ENCODE peak calls at places on chromosomes 4 and X, in seven cellular contexts. K is IMR-90, A is neuronal stem cell, O is mesenchymal stem cell, F is H9, S is H1, E is trophoblast cell. R is an unnamed sample.

GRCh38 chr4:160235771-160236170 is 1132.9 kb downstream of the RAPGEF2 start:
- DNase-seq in K (no peak), A (no peak), O (no peak), F (no peak), S (no peak), E (no peak), R (no peak)

GRCh38 chrX:12955882-12956703 is 18.8 kb upstream of the TMSB4X start:
- DNase-seq in K (peak; percentile 84), A (no peak), O (peak; percentile 91), F (no peak), S (no peak), E (peak; percentile 18), R (peak; percentile 67)

GRCh38 chr4:54226399-54227260 is 2.5 kb upstream of the PDGFRA start:
- DNase-seq in K (peak; percentile 86), A (peak; percentile 23), O (peak; percentile 87), F (peak; percentile 50), S (peak; percentile 67), E (no peak), R (peak; percentile 74)

GRCh38 chrX:24676403-24677024 is 17.2 kb upstream of the POLA1 start:
- DNase-seq in K (no peak), A (no peak), O (peak; percentile 9), F (no peak), S (no peak), E (peak; percentile 42), R (peak; percentile 21)

GRCh38 chrX:12901486-12901885 is 4.9 kb upstream of the TLR8 start:
- DNase-seq in K (peak; percentile 39), A (peak; percentile 4), O (peak; percentile 30), F (peak; percentile 52), S (peak; percentile 69), E (peak; percentile 70), R (peak; percentile 54)

GRCh38 chrX:22128961-22129360 is 96.8 kb downstream of the PHEX start:
- DNase-seq in K (no peak), A (no peak), O (no peak), F (no peak), S (no peak), E (no peak), R (no peak)

GRCh38 chr4:111283066-111283677 is 660.3 kb upstream of the PITX2 start:
- DNase-seq in K (peak; percentile 57), A (peak; percentile 63), O (peak; percentile 62), F (peak; percentile 52), S (peak; percentile 85), E (peak; percentile 84), R (peak; percentile 65)

GRCh38 chr4:141497627-141498026 is 138.8 kb upstream of the IL15 start:
- DNase-seq in K (no peak), A (no peak), O (no peak), F (no peak), S (no peak), E (no peak), R (no peak)

GRCh38 chr4:2437475-2438215 is 18.9 kb downstream of the CFAP99 start:
- DNase-seq in K (no peak), A (no peak), O (no peak), F (no peak), S (no peak), E (no peak), R (no peak)

GRCh38 chr4:183600189-183600685 is 58.7 kb downstream of the RWDD4 start:
- DNase-seq in K (no peak), A (no peak), O (peak; percentile 24), F (peak; percentile 48), S (peak; percentile 49), E (peak; percentile 59), R (peak; percentile 60)

GRCh38 chr4:1775731-1776500 is 17.2 kb upstream of the FGFR3 start:
- DNase-seq in K (no peak), A (no peak), O (no peak), F (no peak), S (no peak), E (peak; percentile 81), R (no peak)

GRCh38 chr4:133720001-133720400 is 481.6 kb downstream of the PABPC4L start:
- DNase-seq in K (no peak), A (no peak), O (no peak), F (no peak), S (no peak), E (no peak), R (no peak)

DNA sequence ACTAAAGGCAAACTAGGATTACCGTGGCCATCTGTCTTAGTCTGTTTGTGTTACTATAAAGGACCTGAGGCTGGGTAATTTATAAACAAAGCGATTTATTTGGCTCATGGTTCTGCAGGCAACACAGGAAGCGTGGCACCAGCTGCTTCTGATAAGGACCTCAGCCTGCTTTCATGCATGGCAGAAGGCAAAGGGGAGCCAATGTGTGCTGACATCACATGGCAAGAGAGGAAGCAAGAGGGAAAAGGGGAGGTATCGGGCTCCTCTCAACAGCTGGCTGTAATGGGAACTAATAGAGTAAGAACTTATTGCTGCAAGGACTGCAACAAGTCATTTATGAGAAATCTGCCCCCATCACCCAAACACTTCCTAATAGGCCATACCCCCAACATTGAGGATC is 376.6 kb downstream of the GPM6A start:
- DNase-seq in K (peak; percentile 47), A (no peak), O (peak; percentile 92), F (no peak), S (no peak), E (no peak), R (peak; percentile 51)
- H3K18ac ChIP-seq in K (no peak overlapping the region), A (no peak overlapping the region), O (no peak overlapping the region), F (no peak overlapping the region), S (no peak overlapping the region), E (no peak overlapping the region), R (no peak overlapping the region)

GRCh38 chr4:143356493-143356892 is 19.8 kb downstream of the GAB1 start:
- DNase-seq in K (no peak), A (no peak), O (no peak), F (no peak), S (no peak), E (peak; percentile 47), R (no peak)

GRCh38 chr4:143353797-143354196 is 17.1 kb downstream of the GAB1 start:
- DNase-seq in K (no peak), A (no peak), O (no peak), F (no peak), S (no peak), E (no peak), R (no peak)

GRCh38 chr4:143354990-143355389 is 18.3 kb downstream of the GAB1 start:
- DNase-seq in K (no peak), A (no peak), O (no peak), F (no peak), S (no peak), E (no peak), R (no peak)

GRCh38 chr4:143357161-143357845 is 20.6 kb downstream of the GAB1 start:
- DNase-seq in K (no peak), A (no peak), O (no peak), F (no peak), S (no peak), E (peak; percentile 47), R (no peak)

GRCh38 chr4:143355540-143356217 is 19.0 kb downstream of the GAB1 start:
- DNase-seq in K (peak; percentile 48), A (no peak), O (peak; percentile 46), F (no peak), S (no peak), E (peak; percentile 68), R (peak; percentile 71)
- H3K4me1 ChIP-seq in K (peaks cover 29% of the 10 kb centered on the region), A (peaks cover 2% of the 10 kb centered on the region), O (peaks cover 5% of the 10 kb centered on the region), F (peaks cover 13% of the 10 kb centered on the region), S (peaks cover 28% of the 10 kb centered on the region), E (peaks cover 23% of the 10 kb centered on the region), R (peaks cover 8% of the 10 kb centered on the region)

GRCh38 chr4:42357325-42357724 is 40.0 kb upstream of the SHISA3 start:
- DNase-seq in K (no peak), A (no peak), O (no peak), F (no peak), S (no peak), E (no peak), R (no peak)

GRCh38 chr4:42360158-42360557 is 37.1 kb upstream of the SHISA3 start:
- DNase-seq in K (no peak), A (no peak), O (no peak), F (no peak), S (no peak), E (no peak), R (no peak)

GRCh38 chr4:42363614-42364013 is 33.7 kb upstream of the SHISA3 start:
- DNase-seq in K (no peak), A (no peak), O (no peak), F (no peak), S (no peak), E (no peak), R (no peak)

GRCh38 chr4:42361475-42361874 is 35.8 kb upstream of the SHISA3 start:
- DNase-seq in K (no peak), A (no peak), O (no peak), F (no peak), S (no peak), E (no peak), R (no peak)

DNA sequence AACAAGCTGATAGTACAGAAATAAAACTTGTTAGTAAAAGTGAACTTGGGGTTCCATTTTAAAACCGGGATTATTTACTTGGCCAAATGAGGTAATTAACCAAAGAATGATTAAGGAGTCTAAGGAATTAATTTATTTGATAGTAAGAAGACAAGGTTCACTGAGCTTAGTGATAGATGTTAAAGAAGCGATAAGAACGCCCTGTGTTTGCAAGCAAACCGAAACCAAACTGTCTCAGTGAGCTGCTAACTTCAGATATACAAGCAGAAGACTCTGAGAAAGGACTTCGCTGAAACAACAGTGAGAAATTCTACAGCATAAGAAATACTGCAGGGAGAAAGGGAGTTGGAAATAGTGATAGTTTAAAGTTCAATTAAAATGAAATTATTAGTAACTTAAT is 37.6 kb upstream of the SHISA3 start:
- DNase-seq in K (peak; percentile 45), A (no peak), O (no peak), F (no peak), S (no peak), E (no peak), R (no peak)
- H3K18ac ChIP-seq in K (peak overlapping the region; percentile 61), A (no peak overlapping the region), O (no peak overlapping the region), F (no peak overlapping the region), S (no peak overlapping the region), E (no peak overlapping the region), R (no peak overlapping the region)

DNA sequence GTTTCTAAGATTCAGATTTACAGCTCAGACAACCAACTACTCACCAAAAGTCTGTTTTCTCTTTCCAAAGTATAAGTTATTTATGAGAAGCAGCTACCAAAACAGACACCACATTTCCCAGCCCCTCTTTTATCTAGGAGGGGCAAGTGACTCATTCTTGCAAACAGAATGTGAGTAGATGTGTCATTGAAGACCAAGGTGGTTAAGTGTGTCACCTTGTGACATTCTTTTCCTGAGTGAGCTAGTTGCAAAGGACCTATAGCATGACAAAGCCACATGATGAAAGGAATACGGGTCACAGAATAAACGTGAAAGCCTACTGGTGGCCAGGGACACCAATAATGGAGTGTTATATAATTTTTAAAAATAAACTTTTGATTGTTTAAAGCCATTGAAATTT is 50.0 kb downstream of the SLC7A11 start:
- DNase-seq in K (peak; percentile 67), A (no peak), O (peak; percentile 46), F (no peak), S (no peak), E (peak; percentile 4), R (peak; percentile 95)
- H3K4me1 ChIP-seq in K (peaks cover 6% of the 10 kb centered on the region), A (peaks cover 6% of the 10 kb centered on the region), O (no peaks in the 10 kb centered on the region), F (no peaks in the 10 kb centered on the region), S (no peaks in the 10 kb centered on the region), E (no peaks in the 10 kb centered on the region), R (no peaks in the 10 kb centered on the region)

DNA sequence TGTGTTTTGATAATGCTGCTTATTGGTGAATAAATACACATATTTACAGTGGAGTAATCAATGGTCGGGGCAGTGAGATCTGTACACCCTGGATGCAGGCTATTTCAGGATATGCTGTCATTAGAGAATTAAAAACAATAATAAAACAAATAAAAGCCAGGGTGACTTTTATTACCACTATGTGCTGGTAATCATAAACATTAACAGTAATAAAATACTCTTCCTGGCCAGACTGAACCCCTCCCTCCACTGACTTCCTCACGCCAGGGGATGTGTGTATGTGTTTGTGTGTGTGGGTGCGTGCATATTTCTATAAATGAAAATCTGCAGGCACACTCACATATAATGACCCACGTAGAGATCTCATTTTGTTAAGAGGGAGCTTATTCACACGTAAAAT is 98.0 kb upstream of the MAP9 start:
- DNase-seq in K (no peak), A (no peak), O (no peak), F (no peak), S (no peak), E (no peak), R (no peak)
- H3K18ac ChIP-seq in K (no peak overlapping the region), A (no peak overlapping the region), O (no peak overlapping the region), F (no peak overlapping the region), S (no peak overlapping the region), E (no peak overlapping the region), R (no peak overlapping the region)